ENCODE peak calls at places on chromosomes 11 and 22, in six cellular contexts. V is tibial nerve; Q is germinal center; L is activated CD4-positive, CD25-positive, alpha-beta regulatory T cell treated with anti-CD3 and anti-CD28 coated beads, Interleukin-2, amount 50 U/mL, for 16 hours; S is activated CD8-positive, alpha-beta memory T cell treated with anti-CD3 and anti-CD28 coated beads for 24 hours; Z is iris pigment epithelial cell. G is an unnamed sample.

GRCh38 chr11:111549196-111549868 is 8.8 kb downstream of the LAYN start:
- DNase-seq in V (no peak), Q (no peak), L (no peak), S (no peak), Z (no peak), G (no peak)

GRCh38 chr11:8586805-8587204 is 7.2 kb downstream of the STK33 start:
- DNase-seq in V (no peak), Q (no peak), L (no peak), S (no peak), Z (no peak), G (no peak)

GRCh38 chr11:71248251-71248570 is 4.2 kb downstream of the SHANK2 start:
- DNase-seq in V (no peak), Q (no peak), L (no peak), S (no peak), Z (no peak), G (no peak)

GRCh38 chr11:35632301-35632700 is 14.0 kb downstream of the FJX1 start:
- DNase-seq in V (no peak), Q (no peak), L (no peak), S (no peak), Z (no peak), G (peak)

GRCh38 chr22:23364389-23364788 is 184.1 kb downstream of the BCR start:
- DNase-seq in V (no peak), Q (no peak), L (no peak), S (no peak), Z (no peak), G (no peak)

GRCh38 chr22:19710020-19710768 is 4.1 kb upstream of the SEPTIN5 start:
- DNase-seq in V (no peak), Q (no peak), L (no peak), S (no peak), Z (no peak), G (no peak)

GRCh38 chr22:27986459-27986858 is 67.4 kb upstream of the PITPNB start:
- DNase-seq in V (no peak), Q (no peak), L (no peak), S (peak), Z (peak), G (no peak)

GRCh38 chr11:74397531-74398243 is 546 bp downstream of the PGM2L1 start:
- DNase-seq in V (no peak), Q (peak), L (peak), S (no peak), Z (peak), G (peak)

GRCh38 chr11:119859684-119860083 is 130.7 kb upstream of the NECTIN1 start:
- DNase-seq in V (no peak), Q (no peak), L (no peak), S (no peak), Z (no peak), G (no peak)

GRCh38 chr11:94938399-94939055 is 34.8 kb downstream of the CWC15 start:
- DNase-seq in V (peak), Q (no peak), L (no peak), S (no peak), Z (peak), G (peak)

GRCh38 chr11:107819361-107820014 is 39.1 kb downstream of the SLC35F2 start:
- DNase-seq in V (no peak), Q (no peak), L (no peak), S (no peak), Z (peak), G (peak)

GRCh38 chr11:132312616-132313210 is 942.3 kb downstream of the NTM start:
- DNase-seq in V (no peak), Q (peak), L (no peak), S (no peak), Z (peak), G (peak)

GRCh38 chr11:70872299-70872698 is 380.1 kb downstream of the SHANK2 start:
- DNase-seq in V (no peak), Q (no peak), L (no peak), S (no peak), Z (no peak), G (no peak)

GRCh38 chr11:3347127-3347526 is 31.8 kb downstream of the ZNF195 start:
- DNase-seq in V (no peak), Q (no peak), L (no peak), S (no peak), Z (no peak), G (no peak)

GRCh38 chr11:65205602-65205967 is 23.9 kb downstream of the CAPN1 start:
- DNase-seq in V (no peak), Q (no peak), L (no peak), S (peak), Z (no peak), G (no peak)

GRCh38 chr22:49997221-49997599 is 15.4 kb downstream of the IL17REL start:
- DNase-seq in V (no peak), Q (no peak), L (no peak), S (peak), Z (no peak), G (no peak)

GRCh38 chr11:115930276-115930675 is 426.1 kb upstream of the CADM1 start:
- DNase-seq in V (no peak), Q (no peak), L (no peak), S (no peak), Z (no peak), G (no peak)

GRCh38 chr11:2317354-2318050 is 15.7 kb downstream of the TSPAN32 start:
- DNase-seq in V (no peak), Q (no peak), L (no peak), S (peak), Z (no peak), G (no peak)

GRCh38 chr22:17368727-17369552 is at the start of gene CECR2:
- DNase-seq in V (no peak), Q (peak), L (no peak), S (peak), Z (peak), G (no peak)

GRCh38 chr11:117851091-117851490 is 25.4 kb downstream of the FXYD6 start:
- DNase-seq in V (no peak), Q (no peak), L (no peak), S (no peak), Z (peak), G (peak)

GRCh38 chr11:64128255-64129006 is 37.5 kb downstream of the MACROD1 start:
- DNase-seq in V (no peak), Q (no peak), L (no peak), S (no peak), Z (no peak), G (no peak)

GRCh38 chr22:50178871-50179869 is 6.5 kb upstream of the TRABD start:
- DNase-seq in V (no peak), Q (no peak), L (no peak), S (no peak), Z (no peak), G (no peak)

GRCh38 chr22:48192920-48193319 is 1430.5 kb downstream of the TBC1D22A start:
- DNase-seq in V (no peak), Q (no peak), L (no peak), S (no peak), Z (no peak), G (no peak)

GRCh38 chr11:30879322-30880020 is 293.3 kb upstream of the MPPED2 start:
- DNase-seq in V (no peak), Q (no peak), L (no peak), S (no peak), Z (peak), G (no peak)

GRCh38 chr22:35629406-35630234 is 12.5 kb upstream of the MB start:
- DNase-seq in V (peak), Q (no peak), L (no peak), S (peak), Z (peak), G (peak)

GRCh38 chr22:40665312-40665711 is 14.0 kb upstream of the MCHR1 start:
- DNase-seq in V (no peak), Q (no peak), L (no peak), S (no peak), Z (peak), G (no peak)

GRCh38 chr11:93034031-93034430 is 64.6 kb downstream of the MTNR1B start:
- DNase-seq in V (no peak), Q (no peak), L (no peak), S (no peak), Z (peak), G (peak)

GRCh38 chr11:15119352-15119751 is 4.6 kb downstream of the INSC start:
- DNase-seq in V (no peak), Q (no peak), L (no peak), S (no peak), Z (no peak), G (no peak)

GRCh38 chr11:129277216-129277838 is 85.2 kb upstream of the ARHGAP32 start:
- DNase-seq in V (no peak), Q (no peak), L (no peak), S (no peak), Z (peak), G (no peak)

GRCh38 chr22:39960791-39961746 is 872 bp downstream of the TMA7B start:
- DNase-seq in V (no peak), Q (no peak), L (peak), S (peak), Z (peak), G (peak)

GRCh38 chr11:44400431-44400830 is 90.5 kb upstream of the ALX4 start:
- DNase-seq in V (no peak), Q (no peak), L (no peak), S (no peak), Z (peak), G (no peak)

GRCh38 chr22:31983911-31984661 is 39.8 kb downstream of the YWHAH start:
- DNase-seq in V (no peak), Q (no peak), L (no peak), S (no peak), Z (no peak), G (no peak)

GRCh38 chr22:41242396-41243117 is 1.8 kb upstream of the CHADL start:
- DNase-seq in V (no peak), Q (no peak), L (no peak), S (no peak), Z (no peak), G (no peak)